ENCODE peak calls at places on chromosomes 7 and 10, in ten cellular contexts. Y is A172; S is AG09319; U is progenitor cell of endocrine pancreas; P is stimulated activated CD8-positive, alpha-beta memory T cell treated with anti-CD3 and anti-CD28 coated beads, Interleukin-2, amount 100 ng/mL, for 1 hour; R is KBM-7; D is effector memory CD8-positive, alpha-beta T cell; C is iris pigment epithelial cell; J is cardiac muscle cell; W is T-helper 2 cell treated with Interferon-gamma antibody and Interleukin-4, amounts not matched to agents 5 μg/mL and 100 μg/mL, for 36 hours. L is an unnamed sample.

GRCh38 chr10:13945760-13946460 is 359.1 kb downstream of the PRPF18 start:
- DNase-seq in D (no peak), W (no peak), J (peak; percentile 29), C (peak; percentile 30), S (no peak), P (no peak), U (no peak), R (no peak), Y (peak; percentile 60), L (no peak)

GRCh38 chr10:109205929-109206585 is 717.3 kb downstream of the XPNPEP1 start:
- DNase-seq in D (no peak), P (no peak), Y (peak; percentile 96), C (peak; percentile 81), S (no peak), U (no peak), W (no peak), R (no peak), J (peak; percentile 56), L (peak; percentile 93)

GRCh38 chr10:38038107-38038931 is 27.8 kb downstream of the ZNF33A start:
- DNase-seq in P (no peak), U (no peak), S (no peak), R (no peak), W (no peak), J (no peak), Y (peak; percentile 26), D (no peak), C (peak; percentile 40), L (no peak)

GRCh38 chr7:70698219-70698832 is 433.6 kb upstream of the GALNT17 start:
- DNase-seq in U (no peak), J (peak; percentile 76), D (peak; percentile 46), P (no peak), Y (peak; percentile 79), W (no peak), R (peak; percentile 33), S (peak; percentile 20), C (peak; percentile 71), L (peak; percentile 80)

GRCh38 chr10:23070819-23071218 is 24.6 kb upstream of the MSRB2 start:
- DNase-seq in P (no peak), W (no peak), C (no peak), D (no peak), S (no peak), U (no peak), J (no peak), Y (no peak), R (no peak), L (no peak)

GRCh38 chr7:70354409-70355169 is 756.3 kb downstream of the AUTS2 start:
- DNase-seq in U (no peak), D (no peak), J (no peak), S (no peak), C (no peak), P (no peak), R (no peak), Y (peak; percentile 16), W (no peak), L (peak; percentile 39)

GRCh38 chr10:122149607-122150505 is 121.2 kb upstream of the BTBD16 start:
- DNase-seq in J (no peak), W (no peak), C (no peak), D (no peak), U (no peak), Y (no peak), R (no peak), S (no peak), P (no peak), L (peak; percentile 90)

GRCh38 chr7:18821554-18821953 is 295.9 kb downstream of the TWIST1 start:
- DNase-seq in P (no peak), S (no peak), Y (no peak), C (no peak), J (no peak), U (no peak), W (no peak), R (no peak), D (no peak), L (no peak)

GRCh38 chr7:137977173-137977572 is 24.7 kb downstream of the CREB3L2 start:
- DNase-seq in S (no peak), U (no peak), P (no peak), J (no peak), D (no peak), C (no peak), Y (no peak), R (no peak), W (no peak), L (peak; percentile 76)

GRCh38 chr10:44193567-44194220 is 191.2 kb downstream of the CXCL12 start:
- DNase-seq in S (no peak), R (no peak), Y (no peak), U (no peak), D (no peak), J (no peak), P (no peak), W (no peak), C (no peak), L (no peak)

GRCh38 chr7:68706291-68706690 is 892.0 kb upstream of the AUTS2 start:
- DNase-seq in U (no peak), J (peak; percentile 90), D (no peak), P (no peak), S (no peak), C (peak; percentile 51), W (no peak), Y (peak; percentile 99), R (no peak), L (peak; percentile 4)

GRCh38 chr10:3527869-3528268 is 257.1 kb downstream of the KLF6 start:
- DNase-seq in J (no peak), W (no peak), S (peak; percentile 54), R (no peak), P (no peak), C (no peak), Y (no peak), U (no peak), D (no peak), L (peak; percentile 81)

GRCh38 chr10:101495324-101495925 is 92.6 kb downstream of the POLL start:
- DNase-seq in P (no peak), C (no peak), S (no peak), J (peak; percentile 25), R (peak; percentile 26), W (no peak), Y (no peak), D (no peak), U (no peak), L (peak; percentile 16)

GRCh38 chr10:3720228-3721019 is 64.6 kb downstream of the KLF6 start:
- DNase-seq in C (peak; percentile 99), W (no peak), S (peak; percentile 73), P (no peak), D (peak; percentile 6), Y (no peak), U (no peak), J (peak; percentile 98), R (peak; percentile 78), L (peak; percentile 94)

GRCh38 chr10:119620771-119621384 is 24.1 kb upstream of the TIAL1 start:
- DNase-seq in Y (no peak), W (no peak), S (no peak), U (no peak), P (no peak), C (no peak), D (no peak), R (no peak), J (peak; percentile 38), L (no peak)

GRCh38 chr10:8069627-8070026 is 15.1 kb downstream of the GATA3 start:
- DNase-seq in C (peak; percentile 29), P (no peak), S (no peak), U (no peak), R (no peak), Y (no peak), J (no peak), D (no peak), W (no peak), L (no peak)

GRCh38 chr7:157840913-157841756 is 504.3 kb downstream of the DNAJB6 start:
- DNase-seq in Y (no peak), J (no peak), D (no peak), C (no peak), S (no peak), W (no peak), P (no peak), U (no peak), R (no peak), L (no peak)

GRCh38 chr7:48376263-48376662 is 205.0 kb downstream of the ABCA13 start:
- DNase-seq in U (no peak), D (no peak), C (no peak), J (no peak), S (no peak), W (no peak), P (no peak), Y (no peak), R (no peak), L (no peak)

GRCh38 chr10:25177093-25177753 is 2.4 kb downstream of the GPR158 start:
- DNase-seq in S (no peak), R (no peak), P (no peak), W (no peak), D (no peak), C (no peak), J (no peak), U (no peak), Y (no peak), L (no peak)

GRCh38 chr10:68154211-68154497 is 44.9 kb downstream of the MYPN start:
- DNase-seq in D (no peak), R (no peak), P (no peak), S (no peak), Y (peak; percentile 60), U (no peak), C (peak; percentile 70), J (peak; percentile 68), W (no peak), L (peak; percentile 22)

GRCh38 chr7:36277247-36277542 is 112.5 kb upstream of the ANLN start:
- DNase-seq in D (no peak), U (no peak), P (no peak), S (no peak), J (no peak), C (peak; percentile 42), W (no peak), R (no peak), Y (no peak), L (no peak)